ENCODE peak calls at places on chromosomes 13 and 19, in six cellular contexts. B is A549, X is GM12878, J is endothelial cell of umbilical vein, I is K562, R is HepG2. F is an unnamed sample.

GRCh38 chr19:48149430-48149829 is 20.7 kb downstream of the LIG1 start:
- DNase-seq in X (no peak), B (no peak), I (no peak), R (no peak), J (no peak), F (no peak)

GRCh38 chr19:39111593-39112199 is 13.9 kb upstream of the PAK4 start:
- DNase-seq in J (no peak), X (no peak), I (peak; percentile 55), R (no peak), B (peak; percentile 85), F (no peak)

GRCh38 chr19:1621021-1621420 is 15.8 kb upstream of the UQCR11 start:
- DNase-seq in J (no peak), R (no peak), B (no peak), I (no peak), X (no peak), F (no peak)

GRCh38 chr13:110499621-110500281 is 61.8 kb downstream of the RAB20 start:
- DNase-seq in I (no peak), R (no peak), X (no peak), J (no peak), B (peak; percentile 31), F (no peak)

GRCh38 chr13:111489301-111489700 is 168.9 kb downstream of the TEX29 start:
- DNase-seq in I (no peak), R (no peak), B (no peak), J (no peak), X (no peak), F (no peak)

GRCh38 chr13:71864981-71865857 is 1.8 kb downstream of the DACH1 start:
- DNase-seq in X (no peak), I (no peak), B (no peak), R (no peak), J (peak; percentile 37), F (peak; percentile 88)

GRCh38 chr19:8491574-8491973 is 10.9 kb downstream of the PRAM1 start:
- DNase-seq in X (no peak), R (no peak), B (peak; percentile 26), J (no peak), I (no peak), F (peak; percentile 63)

GRCh38 chr19:18153555-18154134 is 682 bp downstream of the PIK3R2 start:
- DNase-seq in R (no peak), B (no peak), X (no peak), I (peak; percentile 40), J (no peak), F (peak; percentile 28)

GRCh38 chr13:96130818-96131217 is 40.9 kb downstream of the HS6ST3 start:
- DNase-seq in B (no peak), R (no peak), J (no peak), X (no peak), I (no peak), F (no peak)

GRCh38 chr19:3682741-3683404 is 17.4 kb downstream of the PIP5K1C start:
- DNase-seq in B (no peak), R (no peak), I (peak; percentile 72), J (peak; percentile 27), X (no peak), F (no peak)

GRCh38 chr19:49017666-49018351 is 918 bp upstream of the LHB start:
- DNase-seq in B (no peak), X (no peak), J (peak; percentile 70), I (peak; percentile 72), R (peak; percentile 41), F (peak; percentile 81)

GRCh38 chr19:21838646-21839045 is 2.7 kb upstream of the ZNF43 start:
- DNase-seq in R (no peak), I (no peak), X (no peak), J (no peak), B (no peak), F (no peak)

GRCh38 chr19:29622191-29623070 is 16.3 kb downstream of the POP4 start:
- DNase-seq in B (no peak), J (no peak), X (no peak), I (no peak), R (no peak), F (no peak)

GRCh38 chr13:40665061-40665753 is 1.2 kb downstream of the FOXO1 start:
- DNase-seq in I (peak; percentile 33), R (no peak), B (peak; percentile 42), J (no peak), X (no peak), F (peak; percentile 58)

GRCh38 chr19:4969772-4970531 is 1.0 kb downstream of the KDM4B start:
- DNase-seq in R (no peak), B (no peak), J (peak; percentile 17), X (peak; percentile 27), I (no peak), F (peak; percentile 59)

GRCh38 chr13:113554333-113554700 is 30.2 kb upstream of the TFDP1 start:
- DNase-seq in R (no peak), X (no peak), I (no peak), B (no peak), J (no peak), F (no peak)

GRCh38 chr19:53847555-53847954 is 20.1 kb upstream of the MYADM start:
- DNase-seq in J (no peak), I (no peak), B (no peak), X (no peak), R (no peak), F (no peak)

GRCh38 chr13:45695198-45695730 is 6.9 kb upstream of the CBY2 start:
- DNase-seq in R (no peak), X (peak; percentile 68), I (no peak), J (no peak), B (no peak), F (peak; percentile 81)

GRCh38 chr13:101919541-101920306 is 467.2 kb downstream of the ITGBL1 start:
- DNase-seq in J (peak; percentile 38), I (no peak), R (no peak), B (no peak), X (no peak), F (peak; percentile 14)

GRCh38 chr13:49435992-49436391 is 7.9 kb downstream of the CAB39L start:
- DNase-seq in X (no peak), I (no peak), J (no peak), B (no peak), R (no peak), F (no peak)

GRCh38 chr13:109985871-109986270 is 199.5 kb upstream of the IRS2 start:
- DNase-seq in R (no peak), I (no peak), J (no peak), B (no peak), X (no peak), F (no peak)

GRCh38 chr19:1646931-1647663 is 5.3 kb downstream of the TCF3 start:
- DNase-seq in X (no peak), J (no peak), I (no peak), B (no peak), R (no peak), F (no peak)

GRCh38 chr19:6322284-6322683 is 11.1 kb downstream of the ACER1 start:
- DNase-seq in J (no peak), X (no peak), I (no peak), B (no peak), R (no peak), F (no peak)
- TF ChIP-seq CTCF in J (no peak), X (no peak), I (no peak), B (no peak), R (no peak), F (no peak)

DNA sequence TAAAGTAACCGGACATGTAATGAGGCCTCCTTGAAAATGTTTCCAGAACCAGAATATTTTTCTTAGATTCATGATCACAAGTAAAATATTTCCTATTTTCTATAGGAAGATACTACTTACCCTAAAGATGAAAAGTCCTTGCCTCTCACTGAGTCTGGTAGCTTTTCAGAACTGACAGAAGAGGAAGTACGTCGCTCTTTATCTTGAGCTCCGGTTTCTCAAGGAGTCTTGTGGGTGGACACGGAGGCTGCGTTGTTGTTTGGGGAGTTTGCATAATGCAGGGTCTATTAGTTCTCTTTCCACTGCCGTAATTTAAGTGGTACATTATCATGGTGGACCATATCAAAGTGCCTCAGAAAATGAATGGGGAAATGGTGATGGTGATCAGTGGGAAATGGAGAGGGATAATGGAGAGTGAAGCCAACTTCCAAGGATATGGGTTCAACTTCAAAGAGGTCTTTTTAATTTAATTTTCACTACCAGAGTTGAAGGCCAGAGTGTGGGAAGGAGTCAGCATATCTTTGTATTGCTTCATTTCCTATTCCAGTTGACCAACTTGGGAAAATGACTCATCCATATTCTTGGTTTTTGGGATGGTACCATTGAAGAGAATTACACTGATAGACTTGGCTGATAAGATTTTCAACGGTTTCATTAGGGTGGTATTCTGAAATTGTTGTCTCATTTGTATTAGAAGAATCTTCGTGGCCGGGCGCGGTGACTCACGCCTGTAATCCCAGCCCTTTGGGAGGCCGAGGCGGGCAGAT is 23.4 kb downstream of the MBD3L2B start:
- DNase-seq in B (no peak), I (no peak), R (no peak), J (no peak), X (no peak), F (peak; percentile 85)
- TF ChIP-seq MYC in B (no peak), I (no peak), R (no peak), J (no peak), X (no peak), F (no peak)

DNA sequence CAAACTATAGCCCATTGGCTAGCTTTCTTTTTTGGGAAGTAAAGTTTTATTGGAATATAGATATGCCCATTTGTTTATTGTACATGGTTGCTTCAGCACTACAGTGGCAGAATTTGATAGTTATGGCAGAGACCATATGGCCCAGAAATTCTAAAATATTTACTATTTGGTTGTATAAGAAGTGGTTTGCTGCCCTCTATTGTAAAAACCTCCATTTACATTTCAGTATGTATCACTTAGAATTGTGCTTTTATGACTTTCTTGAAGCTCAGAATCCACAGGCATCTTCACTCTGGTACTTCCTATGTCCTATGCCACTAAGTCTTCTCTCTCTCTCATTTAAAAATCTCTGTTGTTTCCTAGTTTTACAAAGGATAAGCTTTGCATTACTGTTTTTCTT is 37.7 kb downstream of the DLEU7 start:
- DNase-seq in I (no peak), X (no peak), J (no peak), R (peak; percentile 5), B (peak; percentile 11), F (peak; percentile 46)
- TF ChIP-seq CTCF in I (no peak), X (no peak), J (no peak), R (peak; percentile 26), B (no peak), F (no peak)

DNA sequence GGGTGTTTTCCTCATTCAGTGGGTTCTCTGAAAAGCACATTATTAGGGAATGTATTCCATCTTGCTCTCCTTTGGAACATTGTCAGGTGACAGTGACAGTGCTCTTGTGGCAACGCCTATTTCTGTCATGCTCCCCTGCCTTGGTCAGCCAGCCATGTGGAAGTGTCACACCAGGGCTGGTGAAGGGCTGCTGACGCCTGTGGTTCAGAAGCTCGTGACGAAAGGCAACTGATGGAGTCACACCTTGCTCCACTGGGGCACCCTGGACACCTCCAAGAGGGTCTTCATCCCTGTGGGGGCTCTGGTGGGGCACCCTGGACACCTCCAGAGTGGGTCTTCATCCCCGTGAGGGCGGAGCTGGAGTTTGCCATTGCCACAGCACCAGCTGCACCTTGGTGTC is 68.9 kb upstream of the GPR183 start:
- DNase-seq in I (no peak), R (no peak), J (no peak), X (no peak), B (no peak), F (no peak)
- TF ChIP-seq MYC in I (no peak), R (no peak), J (no peak), X (no peak), B (no peak), F (no peak)